ENCODE peak calls at places on chromosomes 6 and 20, in seven cellular contexts. One of them, this sample, is unnamed.

GRCh38 chr6:151276112-151276745 is 36.5 kb downstream of the AKAP12 start:
- DNase-seq in activated CD8-positive, alpha-beta memory T cell treated with anti-CD3 and anti-CD28 coated beads for 48 hours: no peak
- DNase-seq in NCI-H1092 treated with DMSO at 0.1 percent for 48 hours: no peak
- DNase-seq in caudate nucleus: no peak
- DNase-seq in NCI-H1694 treated with DMSO at 0.1 percent for 48 hours: no peak
- DNase-seq in NCI-H1436: no peak
- DNase-seq in stimulated activated CD4-positive, alpha-beta T cell treated with anti-CD3 and anti-CD28 coated beads, Interleukin-1b, Interleukin-23, amount 100 ng/mL, for 24 hours: no peak
- DNase-seq in this sample: no peak

GRCh38 chr20:18672826-18673225 is 85.0 kb downstream of the DTD1 start:
- DNase-seq in activated CD8-positive, alpha-beta memory T cell treated with anti-CD3 and anti-CD28 coated beads for 48 hours: no peak
- DNase-seq in NCI-H1092 treated with DMSO at 0.1 percent for 48 hours: peak
- DNase-seq in caudate nucleus: no peak
- DNase-seq in NCI-H1694 treated with DMSO at 0.1 percent for 48 hours: peak
- DNase-seq in NCI-H1436: peak
- DNase-seq in stimulated activated CD4-positive, alpha-beta T cell treated with anti-CD3 and anti-CD28 coated beads, Interleukin-1b, Interleukin-23, amount 100 ng/mL, for 24 hours: no peak
- DNase-seq in this sample: no peak

GRCh38 chr6:30207619-30208295 is 5.4 kb downstream of the TRIM26 start:
- DNase-seq in activated CD8-positive, alpha-beta memory T cell treated with anti-CD3 and anti-CD28 coated beads for 48 hours: no peak
- DNase-seq in NCI-H1092 treated with DMSO at 0.1 percent for 48 hours: no peak
- DNase-seq in caudate nucleus: no peak
- DNase-seq in NCI-H1694 treated with DMSO at 0.1 percent for 48 hours: no peak
- DNase-seq in NCI-H1436: no peak
- DNase-seq in stimulated activated CD4-positive, alpha-beta T cell treated with anti-CD3 and anti-CD28 coated beads, Interleukin-1b, Interleukin-23, amount 100 ng/mL, for 24 hours: no peak
- DNase-seq in this sample: no peak

GRCh38 chr20:573414-574296 is 30.1 kb upstream of the CSNK2A1 start:
- DNase-seq in activated CD8-positive, alpha-beta memory T cell treated with anti-CD3 and anti-CD28 coated beads for 48 hours: no peak
- DNase-seq in NCI-H1092 treated with DMSO at 0.1 percent for 48 hours: no peak
- DNase-seq in caudate nucleus: no peak
- DNase-seq in NCI-H1694 treated with DMSO at 0.1 percent for 48 hours: no peak
- DNase-seq in NCI-H1436: no peak
- DNase-seq in stimulated activated CD4-positive, alpha-beta T cell treated with anti-CD3 and anti-CD28 coated beads, Interleukin-1b, Interleukin-23, amount 100 ng/mL, for 24 hours: no peak
- DNase-seq in this sample: no peak

GRCh38 chr6:67854098-67854497 is 781.0 kb upstream of the ADGRB3 start:
- DNase-seq in activated CD8-positive, alpha-beta memory T cell treated with anti-CD3 and anti-CD28 coated beads for 48 hours: no peak
- DNase-seq in NCI-H1092 treated with DMSO at 0.1 percent for 48 hours: no peak
- DNase-seq in caudate nucleus: no peak
- DNase-seq in NCI-H1694 treated with DMSO at 0.1 percent for 48 hours: no peak
- DNase-seq in NCI-H1436: no peak
- DNase-seq in stimulated activated CD4-positive, alpha-beta T cell treated with anti-CD3 and anti-CD28 coated beads, Interleukin-1b, Interleukin-23, amount 100 ng/mL, for 24 hours: no peak
- DNase-seq in this sample: no peak

GRCh38 chr6:112911949-112912348 is 564.8 kb downstream of the RFPL4B start:
- DNase-seq in activated CD8-positive, alpha-beta memory T cell treated with anti-CD3 and anti-CD28 coated beads for 48 hours: no peak
- DNase-seq in NCI-H1092 treated with DMSO at 0.1 percent for 48 hours: no peak
- DNase-seq in caudate nucleus: no peak
- DNase-seq in NCI-H1694 treated with DMSO at 0.1 percent for 48 hours: no peak
- DNase-seq in NCI-H1436: no peak
- DNase-seq in stimulated activated CD4-positive, alpha-beta T cell treated with anti-CD3 and anti-CD28 coated beads, Interleukin-1b, Interleukin-23, amount 100 ng/mL, for 24 hours: no peak
- DNase-seq in this sample: no peak

GRCh38 chr20:17992224-17992637 is 23.4 kb downstream of the MGME1 start:
- DNase-seq in activated CD8-positive, alpha-beta memory T cell treated with anti-CD3 and anti-CD28 coated beads for 48 hours: peak
- DNase-seq in NCI-H1092 treated with DMSO at 0.1 percent for 48 hours: no peak
- DNase-seq in caudate nucleus: no peak
- DNase-seq in NCI-H1694 treated with DMSO at 0.1 percent for 48 hours: no peak
- DNase-seq in NCI-H1436: no peak
- DNase-seq in stimulated activated CD4-positive, alpha-beta T cell treated with anti-CD3 and anti-CD28 coated beads, Interleukin-1b, Interleukin-23, amount 100 ng/mL, for 24 hours: no peak
- DNase-seq in this sample: peak

GRCh38 chr6:145704153-145704781 is 31.1 kb downstream of the EPM2A start:
- DNase-seq in activated CD8-positive, alpha-beta memory T cell treated with anti-CD3 and anti-CD28 coated beads for 48 hours: no peak
- DNase-seq in NCI-H1092 treated with DMSO at 0.1 percent for 48 hours: peak
- DNase-seq in caudate nucleus: no peak
- DNase-seq in NCI-H1694 treated with DMSO at 0.1 percent for 48 hours: peak
- DNase-seq in NCI-H1436: peak
- DNase-seq in stimulated activated CD4-positive, alpha-beta T cell treated with anti-CD3 and anti-CD28 coated beads, Interleukin-1b, Interleukin-23, amount 100 ng/mL, for 24 hours: no peak
- DNase-seq in this sample: no peak

GRCh38 chr6:7912736-7913517 is 2.3 kb upstream of the TXNDC5 start:
- DNase-seq in activated CD8-positive, alpha-beta memory T cell treated with anti-CD3 and anti-CD28 coated beads for 48 hours: no peak
- DNase-seq in NCI-H1092 treated with DMSO at 0.1 percent for 48 hours: no peak
- DNase-seq in caudate nucleus: no peak
- DNase-seq in NCI-H1694 treated with DMSO at 0.1 percent for 48 hours: no peak
- DNase-seq in NCI-H1436: no peak
- DNase-seq in stimulated activated CD4-positive, alpha-beta T cell treated with anti-CD3 and anti-CD28 coated beads, Interleukin-1b, Interleukin-23, amount 100 ng/mL, for 24 hours: no peak
- DNase-seq in this sample: no peak

GRCh38 chr20:1827974-1828785 is 67.0 kb upstream of the SIRPA start:
- DNase-seq in activated CD8-positive, alpha-beta memory T cell treated with anti-CD3 and anti-CD28 coated beads for 48 hours: no peak
- DNase-seq in NCI-H1092 treated with DMSO at 0.1 percent for 48 hours: no peak
- DNase-seq in caudate nucleus: peak
- DNase-seq in NCI-H1694 treated with DMSO at 0.1 percent for 48 hours: no peak
- DNase-seq in NCI-H1436: no peak
- DNase-seq in stimulated activated CD4-positive, alpha-beta T cell treated with anti-CD3 and anti-CD28 coated beads, Interleukin-1b, Interleukin-23, amount 100 ng/mL, for 24 hours: no peak
- DNase-seq in this sample: no peak

GRCh38 chr6:91633374-91634184 is 1046.7 kb upstream of the MAP3K7 start:
- DNase-seq in activated CD8-positive, alpha-beta memory T cell treated with anti-CD3 and anti-CD28 coated beads for 48 hours: no peak
- DNase-seq in NCI-H1092 treated with DMSO at 0.1 percent for 48 hours: no peak
- DNase-seq in caudate nucleus: no peak
- DNase-seq in NCI-H1694 treated with DMSO at 0.1 percent for 48 hours: no peak
- DNase-seq in NCI-H1436: no peak
- DNase-seq in stimulated activated CD4-positive, alpha-beta T cell treated with anti-CD3 and anti-CD28 coated beads, Interleukin-1b, Interleukin-23, amount 100 ng/mL, for 24 hours: no peak
- DNase-seq in this sample: no peak

GRCh38 chr20:49603209-49603627 is 35.3 kb upstream of the PTGIS start:
- DNase-seq in activated CD8-positive, alpha-beta memory T cell treated with anti-CD3 and anti-CD28 coated beads for 48 hours: no peak
- DNase-seq in NCI-H1092 treated with DMSO at 0.1 percent for 48 hours: no peak
- DNase-seq in caudate nucleus: no peak
- DNase-seq in NCI-H1694 treated with DMSO at 0.1 percent for 48 hours: no peak
- DNase-seq in NCI-H1436: no peak
- DNase-seq in stimulated activated CD4-positive, alpha-beta T cell treated with anti-CD3 and anti-CD28 coated beads, Interleukin-1b, Interleukin-23, amount 100 ng/mL, for 24 hours: no peak
- DNase-seq in this sample: no peak

GRCh38 chr6:44667226-44667625 is 279.7 kb downstream of the CDC5L start:
- DNase-seq in activated CD8-positive, alpha-beta memory T cell treated with anti-CD3 and anti-CD28 coated beads for 48 hours: no peak
- DNase-seq in NCI-H1092 treated with DMSO at 0.1 percent for 48 hours: no peak
- DNase-seq in caudate nucleus: no peak
- DNase-seq in NCI-H1694 treated with DMSO at 0.1 percent for 48 hours: no peak
- DNase-seq in NCI-H1436: no peak
- DNase-seq in stimulated activated CD4-positive, alpha-beta T cell treated with anti-CD3 and anti-CD28 coated beads, Interleukin-1b, Interleukin-23, amount 100 ng/mL, for 24 hours: no peak
- DNase-seq in this sample: no peak

GRCh38 chr6:128039542-128039941 is 138.7 kb upstream of the THEMIS start:
- DNase-seq in activated CD8-positive, alpha-beta memory T cell treated with anti-CD3 and anti-CD28 coated beads for 48 hours: no peak
- DNase-seq in NCI-H1092 treated with DMSO at 0.1 percent for 48 hours: no peak
- DNase-seq in caudate nucleus: no peak
- DNase-seq in NCI-H1694 treated with DMSO at 0.1 percent for 48 hours: no peak
- DNase-seq in NCI-H1436: no peak
- DNase-seq in stimulated activated CD4-positive, alpha-beta T cell treated with anti-CD3 and anti-CD28 coated beads, Interleukin-1b, Interleukin-23, amount 100 ng/mL, for 24 hours: no peak
- DNase-seq in this sample: no peak

GRCh38 chr6:118812972-118813371 is 81.0 kb upstream of the ASF1A start:
- DNase-seq in activated CD8-positive, alpha-beta memory T cell treated with anti-CD3 and anti-CD28 coated beads for 48 hours: no peak
- DNase-seq in NCI-H1092 treated with DMSO at 0.1 percent for 48 hours: no peak
- DNase-seq in caudate nucleus: no peak
- DNase-seq in NCI-H1694 treated with DMSO at 0.1 percent for 48 hours: no peak
- DNase-seq in NCI-H1436: no peak
- DNase-seq in stimulated activated CD4-positive, alpha-beta T cell treated with anti-CD3 and anti-CD28 coated beads, Interleukin-1b, Interleukin-23, amount 100 ng/mL, for 24 hours: no peak
- DNase-seq in this sample: no peak

This sample was measured in stimulated activated effector memory CD8-positive, alpha-beta T cell treated with anti-CD3 and anti-CD28 coated beads, Interleukin-12 subunit alpha, Interleukin-12 subunit beta, amount 100 ng/mL, for 72 hours.